ENCODE peak calls at places on chromosomes 1 and 21, in ten cellular contexts. A, G, Q, L, S, C, D, X, Z and N are unnamed samples. For H3K27me3 and H3K36me3, the result is how much of the 10 kb centered on the place peaks cover.

GRCh38 chr1:34360574-34360973 is 183.9 kb downstream of the C1orf94 start:
- DNase-seq in D (no peak), Z (no peak), C (no peak), A (no peak), S (no peak), Q (no peak), G (no peak), L (no peak), X (no peak), N (no peak)

GRCh38 chr1:41333146-41333784 is 28.0 kb upstream of the FOXO6 start:
- DNase-seq in Z (no peak), D (no peak), G (no peak), L (peak), C (no peak), A (no peak), X (peak), Q (no peak), S (no peak), N (no peak)

GRCh38 chr1:172818841-172819527 is 160.1 kb downstream of the FASLG start:
- DNase-seq in Q (no peak), Z (no peak), X (no peak), G (no peak), S (no peak), C (no peak), D (no peak), A (no peak), L (no peak), N (no peak)

GRCh38 chr1:21302747-21303715 is 12.8 kb upstream of the ECE1 start:
- DNase-seq in Q (no peak), Z (no peak), G (no peak), S (no peak), C (peak), X (no peak), D (no peak), A (peak), L (peak), N (peak)

GRCh38 chr1:186887198-186887597 is 58.4 kb downstream of the PLA2G4A start:
- DNase-seq in S (no peak), Z (no peak), G (no peak), D (no peak), A (no peak), C (peak), X (no peak), L (no peak), Q (no peak), N (no peak)

GRCh38 chr21:17139696-17140095 is 373.1 kb upstream of the CXADR start:
- DNase-seq in X (no peak), L (no peak), Q (no peak), S (no peak), C (peak), G (no peak), A (peak), Z (no peak), D (no peak), N (no peak)

GRCh38 chr1:10724052-10724494 is 72.4 kb downstream of the CASZ1 start:
- DNase-seq in D (no peak), L (peak), S (peak), C (peak), X (no peak), G (no peak), Q (peak), A (peak), Z (no peak), N (no peak)

GRCh38 chr21:34073032-34073748 is at the start of the genes MRPS6 and SLC5A3:
- DNase-seq in C (peak), Q (peak), D (peak), A (peak), L (peak), G (peak), Z (peak), X (peak), S (peak), N (peak)

GRCh38 chr1:234957330-234958065 is 171.1 kb downstream of the TOMM20 start:
- DNase-seq in Z (no peak), D (no peak), Q (peak), L (peak), S (no peak), G (peak), C (peak), X (peak), A (peak), N (peak)

GRCh38 chr1:26496881-26497280 is 24.6 kb downstream of the HMGN2 start:
- DNase-seq in G (no peak), A (no peak), D (no peak), L (peak), Q (no peak), Z (no peak), S (no peak), X (peak), C (no peak), N (no peak)

DNA sequence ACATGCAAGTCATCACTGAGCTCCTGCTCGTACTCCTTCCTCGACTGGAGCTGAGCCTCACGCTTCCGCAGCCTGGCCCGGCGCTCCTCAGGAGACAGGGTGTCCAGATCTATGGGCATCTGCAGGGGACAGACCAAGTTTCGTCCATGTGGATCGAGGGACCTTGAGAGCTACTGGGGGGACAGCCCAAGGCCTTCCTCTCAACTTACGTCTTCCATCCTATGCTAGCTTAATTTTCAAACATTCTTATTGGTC is 2.4 kb downstream of the MRPL55 start:
- DNase-seq in L (no peak), A (no peak), Z (no peak), Q (no peak), G (no peak), X (no peak), C (no peak), S (no peak), D (no peak), N (peak)
- H3K4me3 ChIP-seq in L (no peak), A (no peak), Z (no peak), Q (no peak), G (no peak), X (no peak), C (no peak), S (no peak), D (no peak), N (no peak)

GRCh38 chr1:90902672-90903071 is 119.2 kb downstream of the ZNF644 start:
- DNase-seq in A (no peak), C (no peak), S (no peak), X (no peak), D (no peak), L (no peak), Q (no peak), G (no peak), Z (no peak), N (no peak)
- H3K27me3 ChIP-seq in A (under half), C (under half), S (under half), X (under half), D (under half), L (under half), Q (under half), G (under half), Z (under half), N (under half)

DNA sequence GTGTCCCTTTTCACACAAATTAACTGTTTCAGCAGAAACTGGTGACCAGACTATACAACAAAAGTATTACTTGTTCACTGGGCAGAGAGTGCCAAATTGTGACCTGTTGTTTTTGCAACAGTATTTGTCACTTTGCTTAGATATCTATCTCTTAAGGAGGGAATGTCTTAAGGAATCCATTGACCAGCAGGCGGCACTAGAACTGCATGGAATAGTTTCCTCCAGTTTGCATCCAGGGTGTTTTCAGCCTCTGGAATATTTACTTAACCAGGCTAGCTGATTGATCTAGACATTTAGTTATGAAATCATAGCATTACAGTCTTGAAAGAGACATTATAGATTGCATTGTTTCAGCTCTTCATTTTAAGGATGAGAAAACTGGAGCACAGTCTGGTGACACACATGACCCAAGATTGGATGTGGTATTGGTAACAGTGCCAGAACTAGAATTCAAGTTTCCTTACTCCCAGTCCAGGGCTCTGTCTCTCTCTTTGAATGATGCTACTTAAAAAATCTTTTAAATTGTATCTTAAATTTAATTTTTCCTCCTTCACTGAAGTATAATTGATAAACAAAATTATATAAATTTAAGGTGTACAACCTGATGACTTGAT is 16.9 kb downstream of the RPTN start:
- DNase-seq in D (no peak), G (peak), X (no peak), Z (peak), A (peak), Q (peak), S (peak), C (peak), L (peak), N (peak)
- H3K36me3 ChIP-seq in D (under half), G (under half), X (under half), Z (under half), A (under half), Q (under half), S (under half), C (under half), L (under half), N (under half)

DNA sequence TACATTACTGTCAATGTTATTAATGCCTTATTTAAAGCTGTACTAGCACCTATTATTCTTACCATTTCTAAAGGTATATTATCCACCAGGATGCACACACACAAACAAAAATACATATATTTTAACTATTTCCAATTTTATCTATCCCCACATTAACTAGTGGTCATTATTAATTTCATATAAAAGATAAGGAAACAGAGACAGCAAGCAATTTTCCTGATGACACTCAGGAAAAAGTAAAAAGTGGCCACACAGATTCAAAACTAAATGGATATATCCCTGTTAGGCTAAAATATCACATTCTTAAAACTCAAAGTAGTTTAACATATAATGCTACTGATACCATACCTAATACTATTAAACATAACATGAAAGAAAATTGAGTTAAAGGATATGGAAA is 534.1 kb downstream of the KCNT2 start:
- DNase-seq in X (no peak), C (no peak), Q (no peak), G (no peak), D (no peak), A (no peak), S (no peak), Z (no peak), L (no peak), N (no peak)
- H3K4me3 ChIP-seq in X (no peak), C (no peak), Q (no peak), G (no peak), D (no peak), A (no peak), S (no peak), Z (no peak), L (no peak), N (no peak)

GRCh38 chr1:5451671-5452070 is 540.6 kb downstream of the NPHP4 start:
- DNase-seq in G (no peak), Z (no peak), D (no peak), X (no peak), S (no peak), A (no peak), Q (no peak), C (no peak), L (no peak), N (no peak)
- H3K27me3 ChIP-seq in G (under half), Z (under half), D (under half), X (under half), S (under half), A (under half), Q (under half), C (under half), L (under half), N (under half)

DNA sequence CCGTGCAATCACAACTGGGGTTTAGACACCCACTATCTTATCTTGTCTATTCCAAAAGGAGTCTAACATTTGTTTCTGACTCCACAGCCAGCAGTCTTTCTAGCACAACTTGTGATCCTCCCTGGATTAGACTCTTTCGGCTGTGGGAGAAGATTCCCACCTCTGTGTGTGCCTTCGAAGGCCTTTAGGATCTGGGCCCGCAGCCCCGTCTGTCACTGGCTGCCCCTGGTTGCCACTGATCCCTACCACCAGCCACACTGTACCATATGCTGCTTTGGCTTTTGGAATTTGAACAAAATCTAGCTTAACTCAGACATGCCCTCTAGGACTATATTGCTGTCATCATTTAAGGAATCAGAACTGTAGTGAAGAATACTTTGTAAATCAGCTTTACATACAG is 18.0 kb downstream of the NTPCR start:
- DNase-seq in S (no peak), C (no peak), G (no peak), Q (no peak), A (no peak), X (no peak), L (no peak), Z (no peak), D (no peak), N (no peak)
- H3K36me3 ChIP-seq in S (under half), C (under half), G (under half), Q (under half), A (under half), X (under half), L (under half), Z (half or more), D (under half), N (under half)

GRCh38 chr1:110214454-110215404 is 4.6 kb downstream of the KCNC4 start:
- DNase-seq in L (peak), Q (peak), D (no peak), S (peak), C (no peak), G (no peak), A (peak), X (no peak), Z (no peak), N (no peak)

GRCh38 chr1:110211503-110212164 is 1.5 kb downstream of the KCNC4 start:
- DNase-seq in S (no peak), Q (no peak), L (no peak), D (peak), G (peak), C (no peak), A (no peak), Z (no peak), X (no peak), N (no peak)

GRCh38 chr1:110210604-110211502 is 739 bp downstream of the KCNC4 start:
- DNase-seq in Q (peak), C (no peak), G (peak), A (peak), L (no peak), D (peak), Z (peak), X (peak), S (peak), N (peak)

GRCh38 chr1:110213143-110213540 is 3.0 kb downstream of the KCNC4 start:
- DNase-seq in X (no peak), A (no peak), S (no peak), Z (no peak), C (no peak), L (no peak), D (no peak), G (no peak), Q (no peak), N (no peak)

GRCh38 chr1:110212165-110213142 is 2.3 kb downstream of the KCNC4 start:
- DNase-seq in X (peak), S (no peak), L (no peak), G (peak), Q (no peak), C (no peak), D (no peak), Z (no peak), A (no peak), N (peak)
- H3K4me3 ChIP-seq in X (peak), S (peak), L (no peak), G (peak), Q (no peak), C (peak), D (peak), Z (peak), A (peak), N (peak)

GRCh38 chr1:99264201-99265021 is at the start of gene PLPPR4:
- DNase-seq in D (no peak), A (peak), X (no peak), S (no peak), G (peak), Z (peak), C (peak), L (peak), Q (peak), N (peak)

GRCh38 chr1:99266731-99267130 is 2.4 kb downstream of the PLPPR4 start:
- DNase-seq in X (no peak), G (no peak), Z (no peak), Q (no peak), C (peak), L (peak), D (no peak), A (peak), S (no peak), N (no peak)

GRCh38 chr1:99268021-99268420 is 3.7 kb downstream of the PLPPR4 start:
- DNase-seq in C (no peak), Z (no peak), L (peak), D (no peak), A (no peak), Q (no peak), X (no peak), G (no peak), S (no peak), N (no peak)

GRCh38 chr1:99269321-99269720 is 5.0 kb downstream of the PLPPR4 start:
- DNase-seq in G (no peak), S (no peak), L (peak), C (no peak), Q (no peak), X (no peak), A (no peak), Z (no peak), D (no peak), N (no peak)

GRCh38 chr1:99265124-99265523 is 832 bp downstream of the PLPPR4 start:
- DNase-seq in L (no peak), D (no peak), A (no peak), S (no peak), Z (no peak), C (no peak), G (no peak), Q (no peak), X (no peak), N (no peak)
- H3K27me3 ChIP-seq in L (under half), D (under half), A (under half), S (under half), Z (under half), C (under half), G (under half), Q (under half), X (under half), N (under half)